ENCODE peak calls at places on chromosomes 11 and 22, in four cellular contexts. O, H, J and Q are unnamed samples.

GRCh38 chr11:17979770-17980371 is 33.0 kb downstream of the SERGEF start:
- DNase-seq in O (no peak), H (peak; percentile 12), J (no peak), Q (peak; percentile 24)

GRCh38 chr11:78576549-78577097 is 2.0 kb upstream of the NARS2 start:
- DNase-seq in O (no peak), H (no peak), J (no peak), Q (no peak)

GRCh38 chr11:67278939-67279588 is 10.0 kb upstream of the ANKRD13D start:
- DNase-seq in O (no peak), H (no peak), J (no peak), Q (no peak)

GRCh38 chr11:62556102-62556871 is 9.7 kb upstream of the AHNAK start:
- DNase-seq in O (peak; percentile 96), H (peak; percentile 74), J (peak; percentile 75), Q (peak; percentile 87)

GRCh38 chr22:29144786-29145160 is 60.9 kb upstream of the EMID1 start:
- DNase-seq in O (peak; percentile 39), H (no peak), J (no peak), Q (no peak)

GRCh38 chr11:94790771-94791180 is 22.6 kb downstream of the AMOTL1 start:
- DNase-seq in O (no peak), H (no peak), J (no peak), Q (no peak)

GRCh38 chr22:38733329-38734202 is 22.2 kb downstream of the SUN2 start:
- DNase-seq in O (peak; percentile 82), H (peak; percentile 28), J (no peak), Q (peak; percentile 41)

GRCh38 chr11:69572233-69572860 is 68.6 kb upstream of the CCND1 start:
- DNase-seq in O (no peak), H (no peak), J (no peak), Q (no peak)

GRCh38 chr11:94924074-94925031 is 49.0 kb downstream of the CWC15 start:
- DNase-seq in O (no peak), H (no peak), J (no peak), Q (no peak)

GRCh38 chr11:28153586-28153985 is 45.4 kb downstream of the METTL15 start:
- DNase-seq in O (no peak), H (no peak), J (no peak), Q (no peak)

GRCh38 chr11:537622-538430 is 499 bp downstream of the LRRC56 start:
- DNase-seq in O (no peak), H (no peak), J (no peak), Q (no peak)

GRCh38 chr11:45058344-45058743 is 88.1 kb upstream of the PRDM11 start:
- DNase-seq in O (no peak), H (no peak), J (no peak), Q (no peak)

GRCh38 chr11:1839924-1840779 is 1.4 kb downstream of the TNNI2 start:
- DNase-seq in O (peak; percentile 81), H (no peak), J (no peak), Q (no peak)
- H3K27ac ChIP-seq in O (no peak overlapping the region), H (no peak overlapping the region), J (peak overlapping the region; percentile 17), Q (no peak overlapping the region)

DNA sequence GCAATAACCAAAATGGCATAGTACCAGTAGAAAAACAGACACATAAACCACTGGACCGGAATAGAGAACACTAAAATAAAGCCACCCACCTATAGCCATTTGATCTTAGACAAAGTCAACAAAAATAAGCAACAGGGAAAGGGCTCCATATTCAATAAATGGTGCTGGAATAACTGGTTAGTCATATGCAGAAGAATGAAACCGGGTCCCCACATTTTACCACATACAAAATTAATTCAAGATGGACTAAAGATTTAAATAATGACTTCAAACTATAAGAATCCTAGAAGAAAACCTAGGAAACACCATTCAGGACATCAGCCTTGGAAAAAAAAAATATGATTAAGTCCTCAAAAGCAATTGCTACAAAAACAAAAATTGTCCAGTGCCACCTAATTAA is 30.1 kb upstream of the NOX4 start:
- DNase-seq in O (no peak), H (no peak), J (no peak), Q (no peak)
- H3K4me3 ChIP-seq in O (no peak overlapping the region), H (no peak overlapping the region), J (no peak overlapping the region), Q (no peak overlapping the region)

GRCh38 chr22:17807571-17808410 is 33.5 kb upstream of the BID start:
- DNase-seq in O (no peak), H (no peak), J (no peak), Q (no peak)
- H3K36me3 ChIP-seq in O (no peaks in the 10 kb centered on the region), H (no peaks in the 10 kb centered on the region), J (no peaks in the 10 kb centered on the region), Q (peaks cover 16% of the 10 kb centered on the region)

GRCh38 chr22:31044262-31044861 is 36.8 kb upstream of the SMTN start:
- DNase-seq in O (peak; percentile 93), H (no peak), J (no peak), Q (no peak)

GRCh38 chr22:31046591-31047226 is 34.4 kb upstream of the SMTN start:
- DNase-seq in O (no peak), H (no peak), J (no peak), Q (no peak)

GRCh38 chr22:31045900-31046587 is 35.1 kb upstream of the SMTN start:
- DNase-seq in O (no peak), H (no peak), J (no peak), Q (no peak)

GRCh38 chr22:31048570-31048969 is 32.5 kb upstream of the SMTN start:
- DNase-seq in O (no peak), H (no peak), J (no peak), Q (no peak)

GRCh38 chr22:31049815-31050420 is 31.2 kb upstream of the SMTN start:
- DNase-seq in O (no peak), H (no peak), J (no peak), Q (no peak)
- H3K27ac ChIP-seq in O (no peak overlapping the region), H (no peak overlapping the region), J (no peak overlapping the region), Q (no peak overlapping the region)